ENCODE peak calls at places on chromosome 14, in nine cellular contexts. N is neural crest cell, Z is progenitor cell of endocrine pancreas, K is HCT116, W is fibroblast of the aortic adventitia, U is cardiac muscle cell, R is AG10803, E is left ventricle myocardium inferior, L is IMR-90. Y is an unnamed sample.

GRCh38 chr14:59161571-59162175 is 26.8 kb upstream of the DAAM1 start:
- DNase-seq in N (peak; percentile 5), Z (no peak), K (peak; percentile 10), W (peak; percentile 49), U (peak; percentile 92), R (peak; percentile 79), E (no peak), L (peak; percentile 71), Y (no peak)

GRCh38 chr14:33918256-33918655 is 32.6 kb downstream of the EGLN3 start:
- DNase-seq in N (no peak), Z (no peak), K (no peak), W (no peak), U (peak; percentile 37), R (no peak), E (no peak), L (no peak), Y (no peak)

GRCh38 chr14:50425816-50426215 is 29.1 kb upstream of the CDKL1 start:
- DNase-seq in N (no peak), Z (no peak), K (no peak), W (peak; percentile 86), U (peak; percentile 79), R (peak; percentile 78), E (no peak), L (peak; percentile 69), Y (no peak)

GRCh38 chr14:64363265-64363840 is 24.8 kb upstream of the MTHFD1 start:
- DNase-seq in N (no peak), Z (no peak), K (no peak), W (peak; percentile 55), U (peak; percentile 46), R (peak; percentile 4), E (no peak), L (peak; percentile 83), Y (no peak)

GRCh38 chr14:102209224-102209966 is 69.7 kb downstream of the WDR20 start:
- DNase-seq in N (no peak), Z (no peak), K (no peak), W (no peak), U (peak; percentile 17), R (peak; percentile 37), E (no peak), L (peak; percentile 28), Y (no peak)

GRCh38 chr14:50533314-50533705 is 941 bp upstream of the MAP4K5 start:
- DNase-seq in N (no peak), Z (no peak), K (no peak), W (no peak), U (no peak), R (no peak), E (no peak), L (no peak), Y (no peak)

GRCh38 chr14:32307881-32308582 is 21.1 kb upstream of the AKAP6 start:
- DNase-seq in N (no peak), Z (no peak), K (no peak), W (no peak), U (no peak), R (no peak), E (no peak), L (no peak), Y (no peak)

GRCh38 chr14:101475468-101476257 is 85.6 kb upstream of the DIO3 start:
- DNase-seq in N (no peak), Z (no peak), K (no peak), W (peak; percentile 85), U (peak; percentile 95), R (peak; percentile 73), E (no peak), L (peak; percentile 81), Y (no peak)

GRCh38 chr14:74820288-74820687 is 55.7 kb downstream of the PROX2 start:
- DNase-seq in N (no peak), Z (no peak), K (no peak), W (no peak), U (no peak), R (no peak), E (no peak), L (no peak), Y (no peak)

GRCh38 chr14:96466918-96467317 is 35.3 kb upstream of the PAPOLA start:
- DNase-seq in N (no peak), Z (no peak), K (no peak), W (no peak), U (no peak), R (no peak), E (no peak), L (no peak), Y (no peak)

GRCh38 chr14:32590157-32590556 is 261.1 kb downstream of the AKAP6 start:
- DNase-seq in N (no peak), Z (no peak), K (no peak), W (no peak), U (no peak), R (no peak), E (no peak), L (no peak), Y (no peak)

GRCh38 chr14:89504602-89505320 is 87.7 kb upstream of the FOXN3 start:
- DNase-seq in N (no peak), Z (no peak), K (no peak), W (peak; percentile 55), U (peak; percentile 50), R (peak; percentile 91), E (no peak), L (peak; percentile 84), Y (no peak)

GRCh38 chr14:104665663-104666522 is 23.5 kb upstream of the INF2 start:
- DNase-seq in N (peak; percentile 76), Z (peak; percentile 56), K (peak; percentile 91), W (no peak), U (no peak), R (no peak), E (peak; percentile 49), L (no peak), Y (no peak)

DNA sequence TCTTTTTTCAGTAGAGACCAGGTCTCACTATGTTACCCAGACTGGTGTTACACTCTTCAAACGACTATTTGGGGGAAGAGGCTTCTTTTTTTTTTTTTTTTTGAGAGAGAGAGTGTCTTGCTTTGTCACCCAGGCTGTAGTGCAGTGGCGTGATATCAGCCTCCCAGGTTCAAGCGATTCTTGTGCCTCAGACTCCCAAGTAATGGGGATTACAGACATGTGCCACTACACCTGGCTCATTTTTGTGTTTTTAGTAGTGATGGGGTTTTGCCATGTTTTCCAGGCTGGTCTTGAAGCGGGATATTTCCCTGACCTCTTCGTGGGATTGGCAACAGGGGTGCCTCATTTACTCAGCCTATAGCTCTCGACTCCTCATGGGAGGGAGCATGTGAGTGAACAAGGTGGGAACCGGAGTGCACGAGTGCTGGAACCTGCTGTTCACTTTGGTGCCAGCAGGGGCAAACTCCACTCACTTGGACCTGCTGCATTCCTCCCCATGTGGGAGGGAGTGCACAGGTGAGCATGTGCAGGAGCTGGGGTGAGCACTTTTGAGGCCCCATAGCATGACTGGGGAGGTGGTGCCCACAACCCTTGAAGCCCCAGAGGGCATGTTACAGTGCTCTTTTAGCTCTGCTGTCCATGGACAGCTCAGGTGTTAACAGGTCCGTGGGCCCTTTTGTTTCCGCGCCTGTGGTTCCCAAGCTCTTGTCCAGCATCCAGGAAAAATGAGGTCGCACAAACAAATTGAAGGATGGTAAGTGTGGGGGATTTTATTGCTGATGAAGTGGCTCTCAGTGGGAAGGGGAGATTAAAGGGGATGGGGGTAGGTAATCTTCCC is 79.1 kb upstream of the HECTD1 start:
- DNase-seq in N (no peak), Z (no peak), K (peak; percentile 50), W (no peak), U (no peak), R (no peak), E (no peak), L (no peak), Y (no peak)
- TF ChIP-seq CTCF in N (peak; percentile 57), Z (peak; percentile 50), K (peak; percentile 12), W (peak; percentile 42), U (peak; percentile 29), R (peak; percentile 27), E (peak; percentile 42), L (no peak), Y (no peak)

GRCh38 chr14:47155395-47155794 is 503.8 kb upstream of the RPL10L start:
- DNase-seq in N (no peak), Z (no peak), K (no peak), W (no peak), U (no peak), R (no peak), E (no peak), L (no peak), Y (no peak)
- TF ChIP-seq CTCF in N (no peak), Z (no peak), K (no peak), W (no peak), U (no peak), R (no peak), E (no peak), L (no peak), Y (no peak)

GRCh38 chr14:91875515-91876286 is 8.4 kb upstream of the TC2N start:
- DNase-seq in N (no peak), Z (no peak), K (no peak), W (no peak), U (no peak), R (no peak), E (no peak), L (no peak), Y (no peak)

GRCh38 chr14:91872517-91873470 is 5.5 kb upstream of the TC2N start:
- DNase-seq in N (no peak), Z (no peak), K (no peak), W (peak; percentile 96), U (peak; percentile 91), R (peak; percentile 86), E (peak; percentile 72), L (peak; percentile 83), Y (no peak)

GRCh38 chr14:91872011-91872476 is 4.7 kb upstream of the TC2N start:
- DNase-seq in N (no peak), Z (no peak), K (no peak), W (peak; percentile 51), U (no peak), R (no peak), E (no peak), L (no peak), Y (no peak)

GRCh38 chr14:91870890-91871289 is 3.6 kb upstream of the TC2N start:
- DNase-seq in N (no peak), Z (no peak), K (no peak), W (no peak), U (no peak), R (no peak), E (no peak), L (no peak), Y (no peak)

GRCh38 chr14:91873476-91874265 is 6.3 kb upstream of the TC2N start:
- DNase-seq in N (no peak), Z (no peak), K (no peak), W (no peak), U (peak; percentile 45), R (no peak), E (no peak), L (peak; percentile 21), Y (no peak)
- TF ChIP-seq CTCF in N (no peak), Z (no peak), K (no peak), W (no peak), U (no peak), R (no peak), E (no peak), L (no peak), Y (no peak)

DNA sequence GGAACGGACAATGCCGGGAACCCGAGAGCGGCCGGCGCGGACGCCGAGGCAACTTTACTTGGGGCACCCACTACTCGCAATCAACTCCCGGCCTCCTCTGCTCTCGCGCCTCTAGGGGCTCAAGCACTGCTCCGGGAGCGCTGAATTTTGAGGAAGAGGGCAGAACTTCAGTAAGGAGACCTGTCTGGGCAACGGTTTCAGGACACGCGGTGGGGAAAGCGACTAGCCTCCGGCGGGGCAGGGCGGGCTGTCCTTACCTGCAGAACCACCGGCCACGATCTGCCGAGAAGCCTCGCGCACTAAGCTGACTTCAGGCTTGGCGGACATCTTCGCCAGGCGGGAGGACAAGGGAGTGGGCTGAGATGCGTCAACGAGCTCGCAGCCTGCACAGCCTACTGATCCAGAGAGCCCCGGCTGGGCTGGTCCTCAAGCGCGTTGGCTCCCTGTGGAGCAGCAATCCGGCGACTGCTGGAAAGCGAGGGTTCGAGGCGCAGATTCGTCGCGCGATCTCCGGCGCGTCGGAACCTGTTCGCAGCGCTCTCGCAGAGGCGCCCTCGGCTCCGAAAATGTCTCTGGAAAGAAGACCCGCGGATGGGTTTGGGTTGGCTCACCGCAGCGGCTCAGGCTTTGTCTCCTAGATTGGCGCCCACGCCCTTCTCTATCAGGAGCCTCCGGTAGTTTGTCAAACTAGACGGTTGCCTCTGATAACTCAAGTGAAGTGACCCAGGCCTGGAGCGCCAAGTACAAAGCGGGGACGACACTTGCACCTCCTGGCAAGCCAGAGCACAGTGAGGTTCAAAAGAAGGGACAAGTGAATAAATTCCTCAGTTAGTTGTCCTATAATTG is at the start of gene SLC25A21:
- DNase-seq in N (peak; percentile 67), Z (peak; percentile 61), K (peak; percentile 71), W (peak; percentile 81), U (peak; percentile 81), R (peak; percentile 79), E (peak; percentile 71), L (peak; percentile 82), Y (peak; percentile 38)
- TF ChIP-seq CTCF in N (peak; percentile 32), Z (no peak), K (no peak), W (peak; percentile 26), U (no peak), R (peak; percentile 26), E (peak; percentile 31), L (peak; percentile 7), Y (no peak)

Y was measured in D721Med.